ENCODE peak calls at places on chromosomes 1 and 21, in ten cellular contexts. T is HTR-8/SVneo; M is WTC11; W is T-helper 2 cell; P is AG08395; Z is NCI-H460; D is T-helper 17 cell; R is stimulated activated CD4-positive, alpha-beta T cell treated with anti-CD3 and anti-CD28 coated beads, Interleukin-12 subunit alpha, Interleukin-12 subunit beta, amount 100 ng/mL, for 4 hours; B is left colon; J is anterior cingulate cortex. L is an unnamed sample.
A peak's percentile ranks its signal among the peaks of the same experiment; 100 is the strongest.

GRCh38 chr1:4062992-4063391 is 162.9 kb upstream of the C1orf174 start:
- DNase-seq in T (no peak), M (no peak), W (no peak), P (no peak), Z (no peak), D (no peak), R (no peak), B (no peak), J (no peak), L (no peak)

GRCh38 chr1:192476802-192477298 is 98.7 kb upstream of the RGS1 start:
- DNase-seq in T (no peak), M (no peak), W (no peak), P (no peak), Z (peak; percentile 91), D (no peak), R (no peak), B (no peak), J (no peak), L (no peak)

GRCh38 chr21:34357889-34358288 is 5.9 kb upstream of the KCNE2 start:
- DNase-seq in T (no peak), M (no peak), W (no peak), P (no peak), Z (no peak), D (no peak), R (no peak), B (no peak), J (no peak), L (no peak)

GRCh38 chr1:229121845-229122436 is 149.0 kb upstream of the RAB4A start:
- DNase-seq in T (no peak), M (no peak), W (no peak), P (no peak), Z (no peak), D (no peak), R (no peak), B (no peak), J (no peak), L (no peak)

GRCh38 chr1:44801491-44802305 is 1.5 kb downstream of the PLK3 start:
- DNase-seq in T (no peak), M (no peak), W (no peak), P (no peak), Z (no peak), D (no peak), R (peak; percentile 47), B (peak; percentile 28), J (no peak), L (no peak)

GRCh38 chr1:68331117-68331865 is 99.0 kb upstream of the WLS start:
- DNase-seq in T (no peak), M (no peak), W (no peak), P (peak; percentile 80), Z (no peak), D (no peak), R (no peak), B (no peak), J (no peak), L (no peak)

GRCh38 chr1:3031401-3032221 is 10.3 kb downstream of the ACTRT2 start:
- DNase-seq in T (no peak), M (no peak), W (no peak), P (no peak), Z (no peak), D (no peak), R (no peak), B (peak; percentile 10), J (peak; percentile 44), L (no peak)

GRCh38 chr21:37155216-37155615 is 82.2 kb downstream of the TTC3 start:
- DNase-seq in T (no peak), M (no peak), W (no peak), P (peak; percentile 28), Z (no peak), D (no peak), R (no peak), B (no peak), J (no peak), L (no peak)

GRCh38 chr1:204076891-204077290 is 4.0 kb downstream of the SOX13 start:
- DNase-seq in T (no peak), M (no peak), W (no peak), P (peak; percentile 45), Z (no peak), D (no peak), R (no peak), B (no peak), J (no peak), L (no peak)

GRCh38 chr1:229028509-229028908 is 242.4 kb upstream of the RAB4A start:
- DNase-seq in T (no peak), M (no peak), W (no peak), P (no peak), Z (no peak), D (no peak), R (no peak), B (no peak), J (no peak), L (no peak)

GRCh38 chr1:1833456-1833855 is 55.2 kb upstream of the NADK start:
- DNase-seq in T (no peak), M (no peak), W (no peak), P (no peak), Z (no peak), D (no peak), R (no peak), B (no peak), J (no peak), L (no peak)

GRCh38 chr1:233480198-233480597 is 133.7 kb upstream of the KCNK1 start:
- DNase-seq in T (no peak), M (no peak), W (no peak), P (no peak), Z (no peak), D (no peak), R (no peak), B (no peak), J (no peak), L (no peak)

GRCh38 chr1:30378991-30379581 is 344.3 kb downstream of the MATN1 start:
- DNase-seq in T (no peak), M (no peak), W (no peak), P (peak; percentile 88), Z (no peak), D (no peak), R (no peak), B (no peak), J (no peak), L (no peak)

GRCh38 chr21:38712076-38712475 is 93.7 kb upstream of the ETS2 start:
- DNase-seq in T (peak; percentile 20), M (peak; percentile 53), W (no peak), P (peak; percentile 71), Z (peak; percentile 8), D (no peak), R (no peak), B (peak; percentile 41), J (no peak), L (peak; percentile 30)

GRCh38 chr1:39529901-39530535 is 38.6 kb downstream of the BMP8A start:
- DNase-seq in T (no peak), M (no peak), W (no peak), P (no peak), Z (no peak), D (no peak), R (no peak), B (no peak), J (no peak), L (no peak)

GRCh38 chr1:81144240-81144639 is 656.5 kb upstream of the ADGRL2 start:
- DNase-seq in T (no peak), M (no peak), W (no peak), P (no peak), Z (no peak), D (no peak), R (no peak), B (no peak), J (no peak), L (no peak)

GRCh38 chr1:175715791-175716190 is 27.6 kb downstream of the TNR start:
- DNase-seq in T (no peak), M (no peak), W (no peak), P (no peak), Z (no peak), D (no peak), R (no peak), B (no peak), J (no peak), L (no peak)

GRCh38 chr1:29629401-29629800 is 393.1 kb downstream of the PTPRU start:
- DNase-seq in T (no peak), M (no peak), W (no peak), P (no peak), Z (no peak), D (no peak), R (no peak), B (no peak), J (no peak), L (no peak)

GRCh38 chr1:236345728-236346127 is 48.4 kb upstream of the EDARADD start:
- DNase-seq in T (peak; percentile 51), M (no peak), W (no peak), P (no peak), Z (peak; percentile 9), D (no peak), R (no peak), B (no peak), J (no peak), L (no peak)

GRCh38 chr1:32394890-32395415 is 712 bp upstream of the BSDC1 start:
- DNase-seq in T (no peak), M (no peak), W (no peak), P (no peak), Z (no peak), D (no peak), R (no peak), B (no peak), J (no peak), L (no peak)

GRCh38 chr1:208006258-208006920 is 95.5 kb upstream of the CD34 start:
- DNase-seq in T (no peak), M (no peak), W (no peak), P (no peak), Z (no peak), D (no peak), R (no peak), B (no peak), J (no peak), L (no peak)

GRCh38 chr1:111199329-111199728 is 1.1 kb downstream of the DENND2D start:
- DNase-seq in T (no peak), M (no peak), W (no peak), P (no peak), Z (no peak), D (no peak), R (no peak), B (no peak), J (no peak), L (no peak)

GRCh38 chr1:66262233-66262632 is 271.7 kb upstream of the SGIP1 start:
- DNase-seq in T (peak; percentile 56), M (no peak), W (no peak), P (peak; percentile 87), Z (peak; percentile 73), D (no peak), R (no peak), B (no peak), J (no peak), L (no peak)

GRCh38 chr1:98277111-98277510 is 356.3 kb upstream of the DPYD start:
- DNase-seq in T (no peak), M (no peak), W (no peak), P (no peak), Z (no peak), D (no peak), R (no peak), B (no peak), J (no peak), L (no peak)

GRCh38 chr1:72371259-72372035 is 89.1 kb upstream of the NEGR1 start:
- DNase-seq in T (no peak), M (no peak), W (no peak), P (no peak), Z (no peak), D (no peak), R (no peak), B (no peak), J (no peak), L (no peak)

GRCh38 chr1:86757272-86757984 is 53.1 kb downstream of the SH3GLB1 start:
- DNase-seq in T (no peak), M (no peak), W (no peak), P (peak; percentile 65), Z (no peak), D (no peak), R (no peak), B (peak; percentile 39), J (no peak), L (no peak)

GRCh38 chr21:14900058-14900457 is 164.7 kb downstream of the NRIP1 start:
- DNase-seq in T (peak; percentile 40), M (no peak), W (no peak), P (peak; percentile 33), Z (no peak), D (no peak), R (no peak), B (no peak), J (no peak), L (no peak)

GRCh38 chr1:25867210-25867991 is 8.1 kb downstream of the PAQR7 start:
- DNase-seq in T (no peak), M (peak; percentile 44), W (no peak), P (no peak), Z (no peak), D (no peak), R (no peak), B (no peak), J (no peak), L (no peak)